ENCODE peak calls at places on chromosomes 1 and 21, in six cellular contexts. K is body of pancreas, Z is lower lobe of right lung, U is BJ, Y is upper lobe of right lung, X is heart left ventricle. F is an unnamed sample.

GRCh38 chr1:85581138-85581801 is 709 bp downstream of the CCN1 start:
- DNase-seq in K (peak), Z (peak), U (no peak), Y (peak), X (peak), F (peak)

GRCh38 chr1:235697517-235697916 is 47.9 kb upstream of the GNG4 start:
- DNase-seq in K (no peak), Z (no peak), U (no peak), Y (no peak), X (no peak), F (no peak)

GRCh38 chr1:10796029-10796944 is at the start of gene CASZ1:
- DNase-seq in K (peak), Z (peak), U (peak), Y (peak), X (peak), F (peak)

GRCh38 chr21:36989699-36990507 is 16.6 kb upstream of the RIPPLY3 start:
- DNase-seq in K (peak), Z (peak), U (peak), Y (peak), X (peak), F (peak)

GRCh38 chr1:232123775-232124659 is 497.4 kb downstream of the DISC1 start:
- DNase-seq in K (no peak), Z (no peak), U (no peak), Y (no peak), X (no peak), F (no peak)

GRCh38 chr1:114428083-114428754 is 82.8 kb downstream of the TRIM33 start:
- DNase-seq in K (no peak), Z (no peak), U (no peak), Y (no peak), X (no peak), F (no peak)

GRCh38 chr1:154720328-154721301 is 112.6 kb upstream of the ADAR start:
- DNase-seq in K (no peak), Z (no peak), U (no peak), Y (no peak), X (no peak), F (no peak)

GRCh38 chr1:32954183-32954582 is 10.4 kb downstream of the RNF19B start:
- DNase-seq in K (no peak), Z (no peak), U (no peak), Y (no peak), X (no peak), F (no peak)

GRCh38 chr1:26029864-26030481 is 8.4 kb downstream of the EXTL1 start:
- DNase-seq in K (no peak), Z (no peak), U (no peak), Y (no peak), X (no peak), F (no peak)
- TF ChIP-seq CTCF in K (no peak), Z (no peak), U (no peak), Y (no peak), X (no peak), F (no peak)

GRCh38 chr1:18955442-18956188 is 861 bp downstream of the IFFO2 start:
- DNase-seq in K (peak), Z (peak), U (no peak), Y (peak), X (peak), F (no peak)

GRCh38 chr1:18956189-18957135 is at the start of gene IFFO2:
- DNase-seq in K (peak), Z (peak), U (peak), Y (peak), X (peak), F (peak)

GRCh38 chr1:18959591-18959990 is 3.1 kb upstream of the IFFO2 start:
- DNase-seq in K (no peak), Z (no peak), U (no peak), Y (no peak), X (no peak), F (no peak)

GRCh38 chr1:18957136-18957521 is 653 bp upstream of the IFFO2 start:
- DNase-seq in K (no peak), Z (no peak), U (no peak), Y (no peak), X (peak), F (no peak)

DNA sequence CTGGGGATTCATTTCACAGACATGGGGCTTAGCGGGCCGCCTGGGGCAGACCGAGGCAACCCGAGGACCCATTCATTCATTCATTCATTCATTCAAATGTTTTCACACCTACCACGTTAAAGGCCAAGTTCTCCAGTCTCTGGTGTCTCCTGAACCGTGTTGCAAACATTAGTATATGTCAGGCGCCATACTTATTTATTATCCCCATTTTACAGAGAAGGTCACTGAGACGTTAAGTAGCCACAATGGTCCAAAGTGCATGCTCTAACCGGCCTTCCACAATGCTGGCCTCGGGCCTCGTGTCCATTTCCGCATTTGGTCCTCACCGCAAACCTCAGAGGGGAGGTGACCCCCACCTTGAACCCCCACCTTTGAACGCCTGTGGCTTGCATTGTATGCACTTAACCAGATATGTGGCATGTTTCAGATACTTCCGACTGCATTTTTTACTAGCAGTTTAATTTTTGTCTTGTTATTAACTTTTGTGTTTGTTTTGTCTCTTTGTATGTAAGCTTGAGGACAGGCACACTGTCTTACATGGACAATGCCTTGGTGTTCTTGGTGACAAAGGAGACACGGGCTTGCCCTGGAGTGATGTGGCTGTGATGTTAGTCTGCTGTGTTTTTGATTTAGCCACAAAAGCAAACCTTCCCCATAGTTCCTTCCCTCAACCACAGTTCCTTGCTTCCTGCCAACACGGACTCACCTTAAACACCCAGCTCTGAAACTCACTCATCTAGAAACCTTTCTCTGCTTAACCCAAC is 1.2 kb upstream of the IFFO2 start:
- DNase-seq in K (no peak), Z (no peak), U (no peak), Y (no peak), X (no peak), F (no peak)
- TF ChIP-seq CTCF in K (no peak), Z (no peak), U (no peak), Y (no peak), X (no peak), F (no peak)

GRCh38 chr1:229730573-229730972 is 104.5 kb downstream of the URB2 start:
- DNase-seq in K (no peak), Z (no peak), U (no peak), Y (no peak), X (no peak), F (no peak)
- TF ChIP-seq CTCF in K (no peak), Z (no peak), U (no peak), Y (no peak), X (no peak), F (no peak)

DNA sequence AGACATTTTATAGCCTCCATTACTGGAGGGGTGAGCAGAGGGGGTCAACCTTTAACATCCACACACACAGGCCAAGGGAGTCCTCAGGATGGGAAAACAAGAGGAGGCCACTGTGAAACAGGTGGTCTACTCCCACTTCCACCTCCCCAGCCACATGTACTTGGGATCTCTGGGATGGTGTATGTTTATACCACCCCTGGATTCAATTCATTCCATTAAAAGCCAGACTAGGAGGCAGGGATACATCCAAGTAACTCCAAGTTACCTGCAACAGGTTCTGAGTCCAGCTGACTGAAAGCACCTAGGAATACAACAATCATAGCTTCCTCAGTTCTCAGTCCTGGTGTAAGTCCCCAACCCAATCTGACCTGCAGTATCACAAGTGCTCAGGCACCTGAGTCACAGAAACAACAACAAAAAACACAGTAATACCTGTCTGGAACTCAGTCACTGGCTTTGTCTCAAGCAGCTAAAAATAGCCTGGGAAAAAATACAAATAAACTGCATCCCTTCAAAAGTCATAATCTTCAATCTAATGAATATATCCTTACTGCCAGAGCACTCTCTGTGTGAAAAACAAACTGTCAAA is 9.8 kb downstream of the ERI3 start:
- DNase-seq in K (no peak), Z (no peak), U (no peak), Y (no peak), X (no peak), F (no peak)
- TF ChIP-seq CTCF in K (no peak), Z (no peak), U (no peak), Y (no peak), X (no peak), F (no peak)

GRCh38 chr1:14826731-14827326 is 228.3 kb downstream of the KAZN start:
- DNase-seq in K (no peak), Z (peak), U (no peak), Y (no peak), X (no peak), F (no peak)

GRCh38 chr1:14825396-14825795 is 226.9 kb downstream of the KAZN start:
- DNase-seq in K (no peak), Z (peak), U (no peak), Y (no peak), X (no peak), F (no peak)

GRCh38 chr1:14826172-14826636 is 227.7 kb downstream of the KAZN start:
- DNase-seq in K (peak), Z (peak), U (peak), Y (no peak), X (no peak), F (peak)

GRCh38 chr1:14828665-14829064 is 230.2 kb downstream of the KAZN start:
- DNase-seq in K (no peak), Z (no peak), U (no peak), Y (no peak), X (no peak), F (no peak)

DNA sequence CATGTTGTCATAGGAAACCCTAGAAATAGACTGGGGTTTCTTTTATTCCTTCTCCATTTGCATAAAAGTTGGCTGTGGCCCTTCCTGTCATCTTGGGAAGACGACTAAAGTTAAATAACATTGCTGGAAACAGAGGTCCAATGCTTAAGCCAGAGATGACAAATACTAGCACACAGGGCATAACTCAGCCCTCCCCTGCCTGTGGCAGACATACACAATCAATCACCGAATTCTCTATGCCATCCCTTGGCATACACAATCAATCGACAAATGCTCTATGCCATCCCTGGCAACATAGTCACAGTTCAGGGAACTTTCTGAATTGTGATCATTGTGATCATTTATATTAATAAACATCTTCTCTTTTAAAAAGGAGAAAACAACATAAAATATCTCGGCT is 229.4 kb downstream of the KAZN start:
- DNase-seq in K (no peak), Z (no peak), U (no peak), Y (no peak), X (no peak), F (no peak)
- TF ChIP-seq CTCF in K (no peak), Z (no peak), U (no peak), Y (no peak), X (no peak), F (no peak)

GRCh38 chr1:51741121-51741681 is 124.3 kb downstream of the OSBPL9 start:
- DNase-seq in K (no peak), Z (no peak), U (no peak), Y (no peak), X (no peak), F (no peak)
- TF ChIP-seq CTCF in K (no peak), Z (no peak), U (no peak), Y (no peak), X (no peak), F (no peak)